ENCODE peak calls at places on chromosome 19, in eight cellular contexts. P is HT1080; B is NCI-H1417 treated with DMSO at 0.1 percent for 48 hours; D is psoas muscle; E is hippocampal formation; J is stimulated activated naive B cell treated with anti-CD40 and anti-IgM and Interleukin-4, amounts not matched to agents 10 μg/mL and 1 μg/mL and 100 μg/mL, for 72 hours; X is H7; Q is NCI-H1694 treated with DMSO at 0.1 percent for 48 hours. V is an unnamed sample.

GRCh38 chr19:11902228-11902627 is 14.6 kb downstream of the ZNF69 start:
- DNase-seq in P (no peak), B (no peak), D (no peak), E (no peak), J (no peak), X (no peak), Q (no peak), V (no peak)

GRCh38 chr19:11338164-11338563 is 1.3 kb downstream of the RAB3D start:
- DNase-seq in P (no peak), B (no peak), D (no peak), E (no peak), J (no peak), X (peak), Q (no peak), V (no peak)

GRCh38 chr19:32717496-32717895 is 2.1 kb upstream of the TDRD12 start:
- DNase-seq in P (no peak), B (no peak), D (no peak), E (no peak), J (no peak), X (no peak), Q (no peak), V (no peak)

GRCh38 chr19:782195-783043 is 14.8 kb upstream of the PTBP1 start:
- DNase-seq in P (peak), B (no peak), D (peak), E (no peak), J (no peak), X (peak), Q (no peak), V (peak)

GRCh38 chr19:51294977-51295375 is 16.5 kb upstream of the IGLON5 start:
- DNase-seq in P (no peak), B (no peak), D (no peak), E (no peak), J (no peak), X (peak), Q (no peak), V (no peak)

GRCh38 chr19:33186835-33187540 is 7.1 kb upstream of the LRP3 start:
- DNase-seq in P (no peak), B (no peak), D (no peak), E (no peak), J (no peak), X (peak), Q (no peak), V (no peak)

GRCh38 chr19:48271531-48272151 is 1.8 kb downstream of the ZNF114 start:
- DNase-seq in P (no peak), B (no peak), D (peak), E (no peak), J (peak), X (peak), Q (no peak), V (peak)

GRCh38 chr19:20051841-20052768 is 12.8 kb upstream of the ZNF682 start:
- DNase-seq in P (no peak), B (peak), D (peak), E (peak), J (peak), X (peak), Q (no peak), V (peak)

GRCh38 chr19:32930567-32930966 is 41.2 kb downstream of the CEP89 start:
- DNase-seq in P (no peak), B (no peak), D (no peak), E (no peak), J (no peak), X (no peak), Q (no peak), V (no peak)

GRCh38 chr19:18763674-18764590 is 27.2 kb downstream of the COMP start:
- DNase-seq in P (peak), B (no peak), D (peak), E (no peak), J (no peak), X (no peak), Q (peak), V (peak)

GRCh38 chr19:42360787-42361544 is 29.1 kb downstream of the CNFN start:
- DNase-seq in P (peak), B (no peak), D (no peak), E (no peak), J (no peak), X (peak), Q (no peak), V (no peak)

GRCh38 chr19:53132231-53132991 is at the start of gene ZNF415:
- DNase-seq in P (no peak), B (no peak), D (peak), E (peak), J (peak), X (peak), Q (no peak), V (peak)

GRCh38 chr19:37148214-37148613 is 24.3 kb downstream of the ZNF585A start:
- DNase-seq in P (no peak), B (no peak), D (no peak), E (no peak), J (no peak), X (no peak), Q (no peak), V (no peak)

GRCh38 chr19:8473652-8474476 is 28.6 kb downstream of the PRAM1 start:
- DNase-seq in P (no peak), B (no peak), D (no peak), E (peak), J (no peak), X (no peak), Q (no peak), V (no peak)

GRCh38 chr19:23470873-23471555 is 75.7 kb upstream of the ZNF91 start:
- DNase-seq in P (no peak), B (no peak), D (no peak), E (no peak), J (no peak), X (no peak), Q (no peak), V (no peak)

GRCh38 chr19:34034318-34034846 is 137.9 kb upstream of the LSM14A start:
- DNase-seq in P (no peak), B (no peak), D (no peak), E (no peak), J (no peak), X (no peak), Q (no peak), V (peak)

GRCh38 chr19:19475845-19476828 is 39.2 kb downstream of the TSSK6 start:
- DNase-seq in P (no peak), B (no peak), D (no peak), E (no peak), J (no peak), X (peak), Q (peak), V (no peak)

GRCh38 chr19:4971424-4971793 is 2.5 kb downstream of the KDM4B start:
- DNase-seq in P (no peak), B (no peak), D (no peak), E (no peak), J (no peak), X (peak), Q (no peak), V (peak)

GRCh38 chr19:49870309-49870901 is 3.0 kb upstream of the PNKP start:
- DNase-seq in P (no peak), B (no peak), D (peak), E (no peak), J (no peak), X (no peak), Q (no peak), V (peak)

GRCh38 chr19:10402441-10403038 is 802 bp downstream of the CDC37 start:
- DNase-seq in P (peak), B (no peak), D (peak), E (no peak), J (no peak), X (peak), Q (no peak), V (peak)

GRCh38 chr19:44924243-44924725 is 9.9 kb downstream of the APOC1 start:
- DNase-seq in P (no peak), B (no peak), D (no peak), E (no peak), J (no peak), X (peak), Q (no peak), V (no peak)

GRCh38 chr19:7552781-7553180 is 17.3 kb downstream of the PNPLA6 start:
- DNase-seq in P (no peak), B (no peak), D (no peak), E (no peak), J (no peak), X (no peak), Q (no peak), V (no peak)

GRCh38 chr19:12365372-12366162 is at the start of gene ZNF442:
- DNase-seq in P (peak), B (peak), D (peak), E (peak), J (peak), X (peak), Q (no peak), V (peak)

GRCh38 chr19:49950956-49951526 is 9.9 kb downstream of the SIGLEC11 start:
- DNase-seq in P (no peak), B (no peak), D (no peak), E (no peak), J (no peak), X (no peak), Q (no peak), V (no peak)

GRCh38 chr19:45518469-45518826 is 11.2 kb downstream of the VASP start:
- DNase-seq in P (no peak), B (no peak), D (no peak), E (no peak), J (no peak), X (no peak), Q (no peak), V (no peak)

GRCh38 chr19:46147166-46147740 is 785 bp upstream of the IGFL2 start:
- DNase-seq in P (no peak), B (no peak), D (no peak), E (no peak), J (no peak), X (no peak), Q (no peak), V (no peak)

GRCh38 chr19:45187421-45188100 is 9.0 kb downstream of the BLOC1S3 start:
- DNase-seq in P (no peak), B (no peak), D (no peak), E (no peak), J (no peak), X (peak), Q (peak), V (no peak)

GRCh38 chr19:1065606-1066109 is 1.3 kb upstream of the ARHGAP45 start:
- DNase-seq in P (peak), B (no peak), D (no peak), E (no peak), J (no peak), X (peak), Q (no peak), V (peak)

GRCh38 chr19:35977446-35978222 is 17.4 kb upstream of the SDHAF1 start:
- DNase-seq in P (peak), B (no peak), D (no peak), E (no peak), J (peak), X (peak), Q (peak), V (no peak)

GRCh38 chr19:3075605-3076431 is 13.5 kb upstream of the TLE5 start:
- DNase-seq in P (no peak), B (peak), D (peak), E (no peak), J (peak), X (peak), Q (peak), V (no peak)

GRCh38 chr19:10517760-10518443 is 655 bp upstream of the S1PR5 start:
- DNase-seq in P (no peak), B (no peak), D (no peak), E (no peak), J (no peak), X (peak), Q (peak), V (peak)

GRCh38 chr19:2167896-2168618 is 4.3 kb downstream of the DOT1L start:
- DNase-seq in P (peak), B (no peak), D (peak), E (no peak), J (peak), X (peak), Q (no peak), V (peak)

V was measured in M059J.